ENCODE peak calls at places on chromosomes 13 and 19, in four cellular contexts. Q is neuronal stem cell, C is GM23248, G is upper lobe of left lung. E is an unnamed sample.

GRCh38 chr19:29805026-29805925 is 6.5 kb upstream of the CCNE1 start:
- DNase-seq in Q (no peak), C (peak; percentile 77), G (no peak), E (no peak)

GRCh38 chr19:16445238-16446107 is 26.3 kb downstream of the EPS15L1 start:
- DNase-seq in Q (no peak), C (peak; percentile 49), G (peak; percentile 62), E (no peak)

GRCh38 chr13:71830736-71831135 is 36.3 kb downstream of the DACH1 start:
- DNase-seq in Q (no peak), C (no peak), G (no peak), E (no peak)

GRCh38 chr13:32309812-32310706 is 5.1 kb downstream of the ZAR1L start:
- DNase-seq in Q (peak; percentile 41), C (peak; percentile 73), G (peak; percentile 39), E (no peak)

GRCh38 chr13:27043013-27043412 is 128.6 kb downstream of the USP12 start:
- DNase-seq in Q (no peak), C (peak; percentile 99), G (peak; percentile 49), E (no peak)

GRCh38 chr19:1360126-1360817 is 23.4 kb upstream of the NDUFS7 start:
- DNase-seq in Q (no peak), C (no peak), G (no peak), E (no peak)

GRCh38 chr13:41060723-41061074 is 610 bp upstream of the WBP4 start:
- DNase-seq in Q (peak; percentile 90), C (peak; percentile 95), G (peak; percentile 80), E (peak; percentile 77)

GRCh38 chr19:19074172-19074905 is 10.5 kb downstream of the SLC25A42 start:
- DNase-seq in Q (no peak), C (no peak), G (no peak), E (no peak)

GRCh38 chr13:23427342-23428182 is 5.9 kb downstream of the SACS start:
- DNase-seq in Q (no peak), C (peak; percentile 91), G (no peak), E (no peak)

GRCh38 chr13:59510377-59510776 is 653.4 kb downstream of the DIAPH3 start:
- DNase-seq in Q (no peak), C (no peak), G (no peak), E (no peak)

GRCh38 chr13:50366488-50367174 is 351.4 kb downstream of the KCNRG start:
- DNase-seq in Q (no peak), C (no peak), G (no peak), E (no peak)

GRCh38 chr13:45500492-45501174 is 35.9 kb downstream of the COG3 start:
- DNase-seq in Q (no peak), C (peak; percentile 82), G (no peak), E (no peak)

GRCh38 chr19:16146112-16146511 is 2.6 kb downstream of the HSH2D start:
- DNase-seq in Q (no peak), C (no peak), G (no peak), E (no peak)

GRCh38 chr19:45253396-45254027 is 2.4 kb downstream of the MARK4 start:
- DNase-seq in Q (no peak), C (peak; percentile 63), G (no peak), E (no peak)

GRCh38 chr19:56611288-56611687 is 16.2 kb downstream of the ZNF71 start:
- DNase-seq in Q (no peak), C (no peak), G (no peak), E (no peak)

GRCh38 chr19:3748965-3749364 is 12.5 kb downstream of the APBA3 start:
- DNase-seq in Q (no peak), C (no peak), G (peak; percentile 41), E (no peak)

GRCh38 chr13:113946409-113947181 is 27.3 kb downstream of the C13orf46 start:
- DNase-seq in Q (no peak), C (no peak), G (no peak), E (no peak)

GRCh38 chr13:50449465-50449864 is 394.0 kb downstream of the DLEU7 start:
- DNase-seq in Q (no peak), C (no peak), G (no peak), E (no peak)

GRCh38 chr13:98976941-98977340 is 923 bp downstream of the DOCK9 start:
- DNase-seq in Q (no peak), C (peak; percentile 12), G (no peak), E (no peak)

GRCh38 chr13:106573279-106573831 is 5.4 kb upstream of the ARGLU1 start:
- DNase-seq in Q (no peak), C (peak; percentile 89), G (no peak), E (no peak)

GRCh38 chr19:5718032-5718578 is 1.8 kb downstream of the LONP1 start:
- DNase-seq in Q (no peak), C (peak; percentile 81), G (no peak), E (no peak)

GRCh38 chr19:28393574-28394336 is 819.2 kb downstream of the UQCRFS1 start:
- DNase-seq in Q (no peak), C (peak; percentile 17), G (no peak), E (no peak)

GRCh38 chr13:47004552-47004951 is 107.7 kb upstream of the HTR2A start:
- DNase-seq in Q (no peak), C (no peak), G (no peak), E (no peak)

GRCh38 chr19:29806098-29806866 is 5.5 kb upstream of the CCNE1 start:
- DNase-seq in Q (no peak), C (peak; percentile 28), G (no peak), E (peak; percentile 62)

GRCh38 chr19:41587101-41587837 is 11.3 kb downstream of the CEACAM21 start:
- DNase-seq in Q (no peak), C (no peak), G (no peak), E (no peak)

GRCh38 chr19:5814847-5815246 is 10.0 kb downstream of the NRTN start:
- DNase-seq in Q (no peak), C (no peak), G (no peak), E (no peak)

GRCh38 chr13:43264460-43264859 is 241.1 kb downstream of the DNAJC15 start:
- DNase-seq in Q (no peak), C (no peak), G (no peak), E (no peak)
- H3K4me1 ChIP-seq in Q (peaks cover 17% of the 10 kb centered on the region), C (peaks cover 26% of the 10 kb centered on the region), G (peaks cover under 1% of the 10 kb centered on the region), E (peaks cover 21% of the 10 kb centered on the region)

GRCh38 chr19:40379446-40380198 is 10.4 kb downstream of the HIPK4 start:
- DNase-seq in Q (no peak), C (no peak), G (no peak), E (no peak)

GRCh38 chr19:40378509-40378908 is 11.5 kb downstream of the HIPK4 start:
- DNase-seq in Q (no peak), C (no peak), G (no peak), E (no peak)

GRCh38 chr19:40380199-40381037 is 9.6 kb downstream of the HIPK4 start:
- DNase-seq in Q (no peak), C (no peak), G (no peak), E (no peak)

GRCh38 chr19:40383668-40384248 is 6.2 kb downstream of the HIPK4 start:
- DNase-seq in Q (no peak), C (no peak), G (no peak), E (no peak)

DNA sequence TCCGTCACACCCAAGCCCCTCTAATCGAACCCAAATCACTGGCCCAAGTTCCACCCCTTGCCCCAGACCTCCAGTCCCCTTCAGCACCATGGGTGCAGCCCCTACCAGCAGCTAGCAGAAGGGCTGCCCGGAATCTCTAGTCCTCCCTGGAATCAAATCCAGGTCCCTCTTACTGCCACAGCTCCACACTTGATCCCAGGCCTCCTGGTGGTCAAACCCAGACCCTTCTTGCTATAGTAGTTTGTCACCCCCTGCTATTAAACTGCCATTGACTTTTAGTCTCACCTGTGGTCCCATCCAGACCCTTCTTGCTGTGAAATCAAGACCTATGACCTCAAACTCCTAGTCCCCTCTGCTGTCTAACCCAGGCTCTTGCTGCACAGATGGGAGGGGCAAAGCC is 8.7 kb downstream of the HIPK4 start:
- DNase-seq in Q (no peak), C (no peak), G (no peak), E (peak; percentile 29)
- H3K4me3 ChIP-seq in Q (no peak overlapping the region), C (no peak overlapping the region), G (no peak overlapping the region), E (no peak overlapping the region)

DNA sequence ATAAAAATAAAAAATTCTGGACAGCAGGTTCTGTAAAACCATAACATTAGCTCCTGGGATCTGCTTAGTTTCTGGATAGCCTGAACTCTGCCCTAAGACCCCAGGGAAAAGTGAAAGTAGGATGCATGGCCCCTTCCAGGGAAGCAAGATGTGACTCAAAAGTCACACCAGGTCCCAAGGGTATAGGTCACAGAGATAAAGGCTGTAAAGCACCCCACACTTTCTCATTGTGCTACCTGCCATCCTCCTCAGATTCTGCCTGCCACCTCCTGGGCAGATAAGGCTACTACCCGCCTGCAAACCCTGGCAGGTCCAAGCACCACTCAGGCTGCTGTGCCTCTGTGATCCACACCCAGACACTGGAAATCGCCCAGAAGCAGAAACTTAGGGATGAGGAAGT is 20.6 kb downstream of the FFAR2 start:
- DNase-seq in Q (no peak), C (peak; percentile 56), G (peak; percentile 69), E (peak; percentile 74)
- H3K4me1 ChIP-seq in Q (no peaks in the 10 kb centered on the region), C (no peaks in the 10 kb centered on the region), G (peaks cover under 1% of the 10 kb centered on the region), E (peaks cover 10% of the 10 kb centered on the region)

GRCh38 chr19:48874309-48875135 is 2.3 kb downstream of the PPP1R15A start:
- DNase-seq in Q (no peak), C (peak; percentile 82), G (peak; percentile 60), E (no peak)
- H3K4me3 ChIP-seq in Q (no peak overlapping the region), C (peak overlapping the region; percentile 94), G (peak overlapping the region; percentile 73), E (peak overlapping the region; percentile 99)

GRCh38 chr13:30737511-30738342 is 2.4 kb downstream of the ALOX5AP start:
- DNase-seq in Q (no peak), C (no peak), G (peak; percentile 52), E (no peak)
- H3K4me1 ChIP-seq in Q (peaks cover 3% of the 10 kb centered on the region), C (peaks cover 28% of the 10 kb centered on the region), G (peaks cover 23% of the 10 kb centered on the region), E (peaks cover 16% of the 10 kb centered on the region)

DNA sequence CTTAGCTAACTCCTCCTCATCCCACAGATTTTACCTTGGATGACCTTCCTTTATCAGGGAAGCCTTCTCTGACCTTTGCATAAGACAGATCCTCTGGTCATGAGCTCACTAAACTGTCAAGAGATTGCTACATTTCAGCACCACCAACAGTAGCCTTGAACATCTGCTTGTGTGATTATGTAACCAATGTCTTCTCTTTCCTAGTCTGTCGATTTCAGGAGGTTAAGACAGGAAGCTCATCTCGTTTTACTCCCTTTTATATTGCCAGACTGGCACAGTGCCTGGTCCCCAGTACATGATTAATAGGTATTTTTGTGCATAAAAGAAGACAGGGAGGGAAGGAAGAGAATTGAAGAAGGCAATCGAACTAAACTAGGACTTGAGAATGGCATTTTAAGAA is 1697.7 kb downstream of the EFNB2 start:
- DNase-seq in Q (no peak), C (no peak), G (no peak), E (no peak)
- H3K4me3 ChIP-seq in Q (no peak overlapping the region), C (no peak overlapping the region), G (no peak overlapping the region), E (no peak overlapping the region)

DNA sequence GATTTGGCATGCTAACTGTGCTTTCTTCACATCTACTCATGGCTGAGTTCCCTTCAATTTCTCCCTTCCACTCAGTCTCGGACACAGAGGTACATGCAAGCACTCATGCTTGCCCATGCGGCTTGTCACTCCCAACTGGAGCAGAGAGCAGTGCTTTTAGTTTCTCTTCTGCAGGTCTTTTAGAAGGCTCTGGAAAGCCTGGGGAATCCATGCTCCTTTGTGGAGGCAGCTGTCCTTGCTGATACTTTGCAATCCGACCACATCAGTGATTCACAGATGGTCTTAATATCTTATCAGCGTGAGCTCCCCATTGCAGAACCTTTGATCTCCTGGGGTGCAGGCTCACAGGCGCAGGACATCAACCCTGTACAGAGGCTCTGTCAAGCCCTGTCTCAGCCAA is 203.9 kb downstream of the COL4A1 start:
- DNase-seq in Q (no peak), C (no peak), G (no peak), E (no peak)
- H3K4me1 ChIP-seq in Q (no peaks in the 10 kb centered on the region), C (peaks cover 9% of the 10 kb centered on the region), G (peaks cover 2% of the 10 kb centered on the region), E (no peaks in the 10 kb centered on the region)

DNA sequence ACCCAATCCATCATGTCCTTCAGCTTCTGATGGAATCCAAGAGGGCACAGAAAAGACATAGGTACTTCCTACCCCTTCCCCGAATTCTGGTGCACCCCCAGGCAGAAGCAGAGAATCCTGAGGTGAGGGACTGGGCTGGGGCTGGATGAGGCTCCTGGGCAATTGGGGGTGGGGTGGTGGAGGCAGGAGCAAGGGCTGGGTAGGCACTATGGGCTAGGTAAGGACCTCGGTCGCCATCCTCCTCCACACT is 2.8 kb upstream of the KCNC3 start:
- DNase-seq in Q (no peak), C (no peak), G (no peak), E (no peak)
- H3K4me3 ChIP-seq in Q (peak overlapping the region; percentile 77), C (no peak overlapping the region), G (peak overlapping the region; percentile 50), E (peak overlapping the region; percentile 64)